ENCODE peak calls at places on chromosomes 11 and 22, in eight cellular contexts. I is activated CD8-positive, alpha-beta memory T cell treated with anti-CD3 and anti-CD28 coated beads, Interleukin-2, amount 50 U/mL, for 48 hours; N is NCI-H2029 treated with DMSO at 0.1 percent for 48 hours; H is Right ventricle myocardium inferior; T is activated T-helper 1 cell treated with anti-CD3 and anti-CD28 coated beads, Interleukin-12 subunit alpha, Interleukin-12 subunit beta, Interleukin-2, Interleukin-4 antibody, amounts not matched to agents 30 ng/mL and 10 ng/mL and 1 ng/mL, durations not matched to agents 14 hours and 24 hours and 36 hours; S is BE2C; L is T-helper 2 cell; Y is tibial artery. D is an unnamed sample.

GRCh38 chr11:10490032-10490397 is 35.0 kb downstream of the AMPD3 start:
- DNase-seq in I (peak), N (no peak), H (no peak), T (no peak), S (no peak), L (no peak), Y (peak), D (no peak)

GRCh38 chr22:49235463-49236300 is 592.0 kb downstream of the BRD1 start:
- DNase-seq in I (no peak), N (peak), H (peak), T (no peak), S (no peak), L (no peak), Y (peak), D (no peak)

GRCh38 chr11:134565343-134565891 is 153.4 kb upstream of the B3GAT1 start:
- DNase-seq in I (no peak), N (no peak), H (no peak), T (no peak), S (no peak), L (no peak), Y (no peak), D (no peak)

GRCh38 chr11:118792642-118793124 is 1.7 kb upstream of the DDX6 start:
- DNase-seq in I (peak), N (no peak), H (peak), T (peak), S (peak), L (peak), Y (peak), D (peak)

GRCh38 chr11:66967670-66968425 is 7.3 kb upstream of the C11orf86 start:
- DNase-seq in I (no peak), N (no peak), H (no peak), T (no peak), S (no peak), L (no peak), Y (no peak), D (no peak)

GRCh38 chr22:50000587-50001387 is 11.8 kb downstream of the IL17REL start:
- DNase-seq in I (peak), N (no peak), H (no peak), T (no peak), S (no peak), L (no peak), Y (peak), D (peak)

GRCh38 chr11:46676436-46677158 is 23.8 kb downstream of the ARHGAP1 start:
- DNase-seq in I (no peak), N (no peak), H (peak), T (no peak), S (no peak), L (no peak), Y (no peak), D (no peak)

GRCh38 chr11:92865352-92865751 is 104.1 kb upstream of the MTNR1B start:
- DNase-seq in I (no peak), N (no peak), H (no peak), T (no peak), S (no peak), L (no peak), Y (no peak), D (no peak)

GRCh38 chr22:39535302-39535805 is 2.8 kb upstream of the RPS19BP1 start:
- DNase-seq in I (no peak), N (no peak), H (peak), T (no peak), S (no peak), L (no peak), Y (no peak), D (no peak)

GRCh38 chr22:49300241-49300640 is 527.4 kb downstream of the BRD1 start:
- DNase-seq in I (peak), N (no peak), H (peak), T (no peak), S (no peak), L (no peak), Y (no peak), D (no peak)

GRCh38 chr11:15764948-15765347 is 591.4 kb downstream of the SOX6 start:
- DNase-seq in I (no peak), N (no peak), H (no peak), T (no peak), S (no peak), L (no peak), Y (no peak), D (no peak)

GRCh38 chr11:34940026-34940677 is 23.7 kb downstream of the PDHX start:
- DNase-seq in I (no peak), N (no peak), H (no peak), T (no peak), S (no peak), L (no peak), Y (no peak), D (no peak)

GRCh38 chr11:44469412-44469811 is 96.1 kb upstream of the CD82 start:
- DNase-seq in I (no peak), N (no peak), H (no peak), T (no peak), S (no peak), L (no peak), Y (no peak), D (no peak)

GRCh38 chr11:83187463-83187862 is 6.0 kb upstream of the ANKRD42 start:
- DNase-seq in I (no peak), N (no peak), H (no peak), T (no peak), S (no peak), L (no peak), Y (no peak), D (no peak)

GRCh38 chr22:28029201-28029948 is 110.3 kb upstream of the PITPNB start:
- DNase-seq in I (peak), N (peak), H (no peak), T (no peak), S (peak), L (no peak), Y (no peak), D (peak)

GRCh38 chr22:45212992-45213751 is 27.5 kb downstream of the KIAA0930 start:
- DNase-seq in I (no peak), N (no peak), H (no peak), T (no peak), S (peak), L (no peak), Y (peak), D (peak)

GRCh38 chr11:36628765-36629199 is 30.7 kb upstream of the RAG2 start:
- DNase-seq in I (no peak), N (no peak), H (no peak), T (no peak), S (peak), L (no peak), Y (no peak), D (no peak)

GRCh38 chr11:44623716-44624491 is 58.4 kb downstream of the CD82 start:
- DNase-seq in I (peak), N (no peak), H (peak), T (no peak), S (no peak), L (no peak), Y (peak), D (no peak)

GRCh38 chr22:23219787-23220484 is 39.6 kb downstream of the BCR start:
- DNase-seq in I (peak), N (no peak), H (no peak), T (peak), S (peak), L (no peak), Y (peak), D (peak)

D was measured in lower lobe of right lung.